ENCODE peak calls at places on chromosomes 1 and 21, in seven cellular contexts. L is lower lobe of right lung; N is activated T-helper 1 cell treated with anti-CD3 and anti-CD28 coated beads, Interleukin-12 subunit alpha, Interleukin-12 subunit beta, Interleukin-2, Interleukin-4 antibody, amounts not matched to agents 30 ng/mL and 10 ng/mL and 1 ng/mL, durations not matched to agents 14 hours and 24 hours and 36 hours; T is substantia nigra; M is left ventricle myocardium inferior; P is C1 segment of cervical spinal cord; Y is AG09309. S is an unnamed sample.
A peak's percentile ranks its signal among the peaks of the same experiment; 100 is the strongest.

GRCh38 chr1:232713785-232714184 is 83.9 kb upstream of the SIPA1L2 start:
- DNase-seq in L (no peak), N (no peak), T (no peak), M (no peak), P (no peak), Y (no peak), S (no peak)

GRCh38 chr1:225437710-225438437 is 10.0 kb upstream of the LBR start:
- DNase-seq in L (no peak), N (no peak), T (no peak), M (no peak), P (no peak), Y (no peak), S (no peak)

GRCh38 chr1:57908471-57908870 is 484.6 kb upstream of the DAB1 start:
- DNase-seq in L (no peak), N (no peak), T (no peak), M (no peak), P (no peak), Y (no peak), S (peak; percentile 77)

GRCh38 chr1:237503292-237503691 is 387.4 kb downstream of the ZP4 start:
- DNase-seq in L (no peak), N (no peak), T (no peak), M (no peak), P (no peak), Y (no peak), S (no peak)

GRCh38 chr1:72845342-72845741 is 563.0 kb upstream of the NEGR1 start:
- DNase-seq in L (no peak), N (no peak), T (no peak), M (no peak), P (no peak), Y (no peak), S (no peak)

GRCh38 chr1:19088717-19089442 is 121.2 kb downstream of the UBR4 start:
- DNase-seq in L (no peak), N (no peak), T (no peak), M (no peak), P (no peak), Y (no peak), S (no peak)

GRCh38 chr21:45286671-45287437 is 841 bp downstream of the POFUT2 start:
- DNase-seq in L (peak; percentile 50), N (no peak), T (no peak), M (peak; percentile 13), P (no peak), Y (no peak), S (peak; percentile 46)

GRCh38 chr21:17829472-17829871 is 10.3 kb upstream of the C21orf91 start:
- DNase-seq in L (no peak), N (no peak), T (no peak), M (no peak), P (no peak), Y (peak; percentile 32), S (no peak)

GRCh38 chr21:33229776-33230517 is at the start of gene IFNAR2:
- DNase-seq in L (peak; percentile 87), N (peak; percentile 68), T (peak; percentile 66), M (peak; percentile 84), P (peak; percentile 24), Y (no peak), S (peak; percentile 91)